ENCODE peak calls at places on chromosome 19, in seven cellular contexts. W, H, Q, B, P, R and Z are unnamed samples.

GRCh38 chr19:13149628-13150186 is 468 bp downstream of the STX10 start:
- DNase-seq in Q (peak; percentile 61), R (peak; percentile 36), P (no peak), B (no peak), H (no peak), W (peak; percentile 81), Z (peak; percentile 79)

GRCh38 chr19:45125975-45126493 is 33.1 kb downstream of the PPP1R37 start:
- DNase-seq in W (peak; percentile 97), B (peak; percentile 28), R (peak; percentile 64), P (no peak), Q (no peak), H (no peak), Z (peak; percentile 75)

GRCh38 chr19:801861-802496 is 4.7 kb downstream of the PTBP1 start:
- DNase-seq in Q (peak; percentile 61), H (no peak), R (no peak), W (no peak), P (no peak), B (peak; percentile 65), Z (no peak)

GRCh38 chr19:42529248-42529764 is 1.0 kb upstream of the CEACAM1 start:
- DNase-seq in R (peak; percentile 71), B (peak; percentile 59), H (no peak), P (no peak), W (peak; percentile 93), Q (no peak), Z (peak; percentile 62)

GRCh38 chr19:2290441-2291184 is 8.6 kb upstream of the PEAK3 start:
- DNase-seq in P (no peak), R (no peak), B (no peak), W (peak; percentile 80), Q (no peak), H (no peak), Z (no peak)

GRCh38 chr19:4732680-4733114 is 9.1 kb upstream of the DPP9 start:
- DNase-seq in Q (peak; percentile 59), B (peak; percentile 44), R (peak; percentile 33), P (no peak), H (no peak), W (peak; percentile 85), Z (peak; percentile 61)

GRCh38 chr19:12994701-12995595 is at the start of gene NFIX:
- DNase-seq in R (no peak), W (peak; percentile 68), P (no peak), B (peak; percentile 77), Q (peak; percentile 77), H (peak; percentile 79), Z (no peak)

GRCh38 chr19:4059493-4059880 is 7.2 kb downstream of the ZBTB7A start:
- DNase-seq in P (no peak), Q (no peak), H (no peak), B (no peak), W (no peak), R (no peak), Z (peak; percentile 60)

GRCh38 chr19:29145756-29146155 is 67.2 kb downstream of the UQCRFS1 start:
- DNase-seq in Q (no peak), W (no peak), R (no peak), P (no peak), H (no peak), B (no peak), Z (no peak)

GRCh38 chr19:16861875-16862274 is 26.9 kb upstream of the F2RL3 start:
- DNase-seq in H (no peak), R (no peak), P (no peak), B (no peak), Q (no peak), W (no peak), Z (no peak)

GRCh38 chr19:34274827-34275625 is 20.7 kb downstream of the GARRE1 start:
- DNase-seq in B (no peak), Q (no peak), W (no peak), R (no peak), H (no peak), P (no peak), Z (no peak)

GRCh38 chr19:8149261-8150094 is at the start of gene FBN3:
- DNase-seq in P (no peak), Q (no peak), W (peak; percentile 89), R (no peak), H (no peak), B (no peak), Z (peak; percentile 39)

GRCh38 chr19:54209058-54209747 is 8.5 kb downstream of the RPS9 start:
- DNase-seq in Q (no peak), P (no peak), B (no peak), R (no peak), W (peak; percentile 86), H (no peak), Z (no peak)

GRCh38 chr19:41758846-41759245 is 3.5 kb downstream of the CEACAM6 start:
- DNase-seq in B (no peak), P (no peak), R (no peak), W (no peak), Q (no peak), H (no peak), Z (no peak)

GRCh38 chr19:6228523-6229215 is 51.1 kb downstream of the MLLT1 start:
- DNase-seq in Q (no peak), H (no peak), B (no peak), W (no peak), P (no peak), R (no peak), Z (no peak)

GRCh38 chr19:36030264-36031148 is 2.2 kb downstream of the CLIP3 start:
- DNase-seq in P (no peak), R (no peak), Q (no peak), H (no peak), W (no peak), B (no peak), Z (no peak)

GRCh38 chr19:20162821-20163220 is 4.2 kb upstream of the ZNF486 start:
- DNase-seq in R (no peak), Q (no peak), P (no peak), B (peak; percentile 16), H (no peak), W (no peak), Z (no peak)

GRCh38 chr19:45477713-45478453 is 10.1 kb downstream of the FOSB start:
- DNase-seq in Q (no peak), B (no peak), P (no peak), H (no peak), R (no peak), W (no peak), Z (no peak)

GRCh38 chr19:12015015-12015752 is 20.3 kb downstream of the ZNF433 start:
- DNase-seq in W (no peak), B (no peak), P (no peak), H (no peak), Q (no peak), R (no peak), Z (no peak)

GRCh38 chr19:3179739-3180293 is 1.2 kb downstream of the S1PR4 start:
- DNase-seq in P (no peak), R (no peak), W (no peak), B (no peak), Q (no peak), H (no peak), Z (no peak)

GRCh38 chr19:42075616-42076374 is at the start of gene ZNF574:
- DNase-seq in R (peak; percentile 94), B (peak; percentile 99), P (peak; percentile 98), W (peak; percentile 99), Q (peak; percentile 99), H (peak; percentile 99), Z (peak; percentile 97)

GRCh38 chr19:17441241-17442135 is 7.0 kb downstream of the TMEM221 start:
- DNase-seq in R (peak; percentile 31), B (no peak), P (no peak), H (no peak), Q (no peak), W (peak; percentile 74), Z (no peak)

GRCh38 chr19:49651029-49651825 is 9.2 kb downstream of the SCAF1 start:
- DNase-seq in P (no peak), Q (no peak), W (no peak), H (no peak), R (no peak), B (no peak), Z (no peak)

GRCh38 chr19:17337675-17338439 is 504 bp downstream of the GTPBP3 start:
- DNase-seq in P (no peak), H (no peak), R (no peak), Q (no peak), W (no peak), B (no peak), Z (no peak)

GRCh38 chr19:42292963-42293362 is 9.0 kb upstream of the PRR19 start:
- DNase-seq in B (no peak), W (no peak), P (no peak), R (no peak), Q (no peak), H (no peak), Z (peak; percentile 14)

GRCh38 chr19:29449371-29449770 is 76.4 kb upstream of the VSTM2B start:
- DNase-seq in B (no peak), P (no peak), R (no peak), H (peak; percentile 24), Q (no peak), W (peak; percentile 8), Z (no peak)

GRCh38 chr19:38381138-38381537 is 6.7 kb downstream of the GGN start:
- DNase-seq in P (no peak), B (no peak), Q (no peak), R (no peak), H (no peak), W (no peak), Z (no peak)

GRCh38 chr19:33868821-33869412 is 72.2 kb downstream of the KCTD15 start:
- DNase-seq in Q (peak; percentile 24), H (no peak), W (peak; percentile 74), P (no peak), R (no peak), B (peak; percentile 41), Z (no peak)

GRCh38 chr19:40337594-40337993 is 10.6 kb downstream of the C19orf47 start:
- DNase-seq in Q (no peak), H (no peak), R (no peak), W (no peak), P (no peak), B (no peak), Z (no peak)

GRCh38 chr19:31356587-31357314 is 7.5 kb upstream of the TSHZ3 start:
- DNase-seq in P (no peak), B (no peak), R (no peak), Q (no peak), H (no peak), W (peak; percentile 85), Z (peak; percentile 46)
- TF ChIP-seq CTCF in P (peak; percentile 37), B (peak; percentile 24), R (peak; percentile 56), Q (no peak), H (no peak), W (peak; percentile 83), Z (peak; percentile 60)

GRCh38 chr19:52237771-52238400 is 31.5 kb upstream of the ZNF766 start:
- DNase-seq in R (peak; percentile 50), P (no peak), H (no peak), Q (peak; percentile 66), W (peak; percentile 84), B (peak; percentile 46), Z (peak; percentile 66)
- TF ChIP-seq CTCF in R (peak; percentile 94), P (peak; percentile 87), H (peak; percentile 77), Q (peak; percentile 70), W (peak; percentile 93), B (peak; percentile 76), Z (peak; percentile 96)

GRCh38 chr19:31676271-31677004 is 327.2 kb upstream of the TSHZ3 start:
- DNase-seq in Q (no peak), H (no peak), R (no peak), W (peak; percentile 73), B (no peak), P (no peak), Z (no peak)
- TF ChIP-seq CTCF in Q (no peak), H (no peak), R (peak; percentile 31), W (peak; percentile 78), B (no peak), P (no peak), Z (no peak)

DNA sequence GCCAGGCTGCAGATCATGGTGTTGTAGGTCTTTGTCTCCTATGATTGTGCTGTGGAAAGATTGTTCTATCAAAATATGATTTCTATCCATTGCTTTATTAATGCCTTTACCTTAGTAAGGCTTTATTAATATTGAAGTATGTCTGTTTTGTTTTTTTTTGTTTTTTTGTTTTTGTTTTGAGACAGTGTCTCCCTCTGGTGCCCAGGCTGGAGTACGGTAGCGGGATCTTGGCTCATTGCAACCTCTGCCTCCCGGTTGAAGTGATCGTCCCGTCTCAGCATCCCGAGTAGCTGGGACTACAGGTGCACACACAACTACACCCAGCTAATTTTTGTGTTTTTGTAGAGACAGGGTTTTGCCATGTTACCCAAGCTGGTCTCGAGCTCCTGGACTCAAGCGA is 7.7 kb downstream of the IRGC start:
- DNase-seq in B (no peak), R (no peak), W (no peak), Q (no peak), H (no peak), P (no peak), Z (no peak)
- TF ChIP-seq CTCF in B (no peak), R (peak; percentile 39), W (peak; percentile 68), Q (no peak), H (no peak), P (no peak), Z (no peak)